ENCODE peak calls at places on chromosomes 1 and 21, in seven cellular contexts. One of them, this sample, is unnamed.

GRCh38 chr1:211831558-211832323 is 1.2 kb upstream of the LPGAT1 start:
- DNase-seq in NCI-H1417 treated with DMSO at 0.1 percent for 48 hours: no peak
- DNase-seq in fibroblast of the conjunctiva: no peak
- DNase-seq in heart left ventricle: no peak
- DNase-seq in brain microvascular endothelial cell: no peak
- DNase-seq in heart right ventricle: no peak
- DNase-seq in kidney: no peak
- DNase-seq in this sample: no peak

GRCh38 chr1:225879521-225880209 is 2.5 kb downstream of the TMEM63A start:
- DNase-seq in NCI-H1417 treated with DMSO at 0.1 percent for 48 hours: no peak
- DNase-seq in fibroblast of the conjunctiva: no peak
- DNase-seq in heart left ventricle: no peak
- DNase-seq in brain microvascular endothelial cell: no peak
- DNase-seq in heart right ventricle: no peak
- DNase-seq in kidney: peak
- DNase-seq in this sample: no peak

GRCh38 chr1:62294211-62294610 is 25.0 kb downstream of the KANK4 start:
- DNase-seq in NCI-H1417 treated with DMSO at 0.1 percent for 48 hours: no peak
- DNase-seq in fibroblast of the conjunctiva: no peak
- DNase-seq in heart left ventricle: no peak
- DNase-seq in brain microvascular endothelial cell: no peak
- DNase-seq in heart right ventricle: no peak
- DNase-seq in kidney: no peak
- DNase-seq in this sample: no peak

GRCh38 chr1:45008516-45008915 is 2.6 kb downstream of the HECTD3 start:
- DNase-seq in NCI-H1417 treated with DMSO at 0.1 percent for 48 hours: no peak
- DNase-seq in fibroblast of the conjunctiva: no peak
- DNase-seq in heart left ventricle: no peak
- DNase-seq in brain microvascular endothelial cell: no peak
- DNase-seq in heart right ventricle: no peak
- DNase-seq in kidney: no peak
- DNase-seq in this sample: peak

GRCh38 chr1:110687244-110687643 is 12.5 kb upstream of the KCNA3 start:
- DNase-seq in NCI-H1417 treated with DMSO at 0.1 percent for 48 hours: no peak
- DNase-seq in fibroblast of the conjunctiva: no peak
- DNase-seq in heart left ventricle: no peak
- DNase-seq in brain microvascular endothelial cell: no peak
- DNase-seq in heart right ventricle: no peak
- DNase-seq in kidney: no peak
- DNase-seq in this sample: no peak

GRCh38 chr1:117244971-117245370 is 34.2 kb upstream of the VTCN1 start:
- DNase-seq in NCI-H1417 treated with DMSO at 0.1 percent for 48 hours: no peak
- DNase-seq in fibroblast of the conjunctiva: no peak
- DNase-seq in heart left ventricle: no peak
- DNase-seq in brain microvascular endothelial cell: no peak
- DNase-seq in heart right ventricle: no peak
- DNase-seq in kidney: no peak
- DNase-seq in this sample: no peak

GRCh38 chr1:40853113-40853999 is 8.8 kb downstream of the CITED4 start:
- DNase-seq in NCI-H1417 treated with DMSO at 0.1 percent for 48 hours: no peak
- DNase-seq in fibroblast of the conjunctiva: no peak
- DNase-seq in heart left ventricle: no peak
- DNase-seq in brain microvascular endothelial cell: no peak
- DNase-seq in heart right ventricle: no peak
- DNase-seq in kidney: no peak
- DNase-seq in this sample: no peak

GRCh38 chr1:110538082-110538481 is 19.1 kb upstream of the KCNA10 start:
- DNase-seq in NCI-H1417 treated with DMSO at 0.1 percent for 48 hours: no peak
- DNase-seq in fibroblast of the conjunctiva: no peak
- DNase-seq in heart left ventricle: no peak
- DNase-seq in brain microvascular endothelial cell: no peak
- DNase-seq in heart right ventricle: no peak
- DNase-seq in kidney: no peak
- DNase-seq in this sample: no peak

GRCh38 chr1:42456754-42457089 is 379 bp downstream of the PPCS start:
- DNase-seq in NCI-H1417 treated with DMSO at 0.1 percent for 48 hours: no peak
- DNase-seq in fibroblast of the conjunctiva: peak
- DNase-seq in heart left ventricle: peak
- DNase-seq in brain microvascular endothelial cell: peak
- DNase-seq in heart right ventricle: no peak
- DNase-seq in kidney: peak
- DNase-seq in this sample: no peak

GRCh38 chr1:109133815-109134214 is 19.9 kb downstream of the ELAPOR1 start:
- DNase-seq in NCI-H1417 treated with DMSO at 0.1 percent for 48 hours: no peak
- DNase-seq in fibroblast of the conjunctiva: no peak
- DNase-seq in heart left ventricle: peak
- DNase-seq in brain microvascular endothelial cell: no peak
- DNase-seq in heart right ventricle: peak
- DNase-seq in kidney: peak
- DNase-seq in this sample: peak

GRCh38 chr1:9630331-9631081 is 21.0 kb upstream of the PIK3CD start:
- DNase-seq in NCI-H1417 treated with DMSO at 0.1 percent for 48 hours: no peak
- DNase-seq in fibroblast of the conjunctiva: no peak
- DNase-seq in heart left ventricle: no peak
- DNase-seq in brain microvascular endothelial cell: no peak
- DNase-seq in heart right ventricle: no peak
- DNase-seq in kidney: no peak
- DNase-seq in this sample: no peak

GRCh38 chr1:231929311-231929710 is 302.7 kb downstream of the DISC1 start:
- DNase-seq in NCI-H1417 treated with DMSO at 0.1 percent for 48 hours: no peak
- DNase-seq in fibroblast of the conjunctiva: no peak
- DNase-seq in heart left ventricle: no peak
- DNase-seq in brain microvascular endothelial cell: peak
- DNase-seq in heart right ventricle: no peak
- DNase-seq in kidney: no peak
- DNase-seq in this sample: no peak

GRCh38 chr21:35423694-35424093 is 374.6 kb upstream of the RUNX1 start:
- DNase-seq in NCI-H1417 treated with DMSO at 0.1 percent for 48 hours: no peak
- DNase-seq in fibroblast of the conjunctiva: peak
- DNase-seq in heart left ventricle: no peak
- DNase-seq in brain microvascular endothelial cell: no peak
- DNase-seq in heart right ventricle: no peak
- DNase-seq in kidney: no peak
- DNase-seq in this sample: no peak

This sample was measured in upper lobe of right lung.